ENCODE peak calls at places on chromosome 2, in six cellular contexts. A, Z, U, G, B and D are unnamed samples.

GRCh38 chr2:176653856-176654443 is 384.7 kb downstream of the MTX2 start:
- DNase-seq in A (peak), B (no peak), G (peak), Z (peak), U (peak), D (no peak)

GRCh38 chr2:211751853-211752252 is 786.7 kb downstream of the ERBB4 start:
- DNase-seq in B (no peak), U (no peak), A (no peak), Z (no peak), G (no peak), D (no peak)

GRCh38 chr2:164015328-164016123 is 279.7 kb upstream of the FIGN start:
- DNase-seq in B (peak), A (no peak), G (no peak), Z (no peak), U (no peak), D (no peak)

GRCh38 chr2:128545829-128546228 is 227.2 kb upstream of the HS6ST1 start:
- DNase-seq in Z (no peak), U (no peak), A (no peak), G (no peak), B (no peak), D (no peak)

GRCh38 chr2:65231121-65231520 is 3.5 kb downstream of the ACTR2 start:
- DNase-seq in U (no peak), Z (no peak), G (no peak), A (no peak), B (no peak), D (no peak)

GRCh38 chr2:214765180-214765579 is 44.3 kb downstream of the BARD1 start:
- DNase-seq in A (no peak), Z (no peak), G (no peak), B (no peak), U (no peak), D (no peak)

GRCh38 chr2:15823459-15824396 is 116.6 kb upstream of the MYCN start:
- DNase-seq in Z (no peak), U (no peak), A (no peak), G (no peak), B (no peak), D (no peak)

GRCh38 chr2:70440621-70441020 is 113.0 kb downstream of the TGFA start:
- DNase-seq in B (no peak), Z (no peak), A (no peak), U (no peak), G (no peak), D (peak)

GRCh38 chr2:218963597-218963996 is 4.1 kb downstream of the CDK5R2 start:
- DNase-seq in Z (no peak), U (no peak), B (no peak), A (no peak), G (no peak), D (no peak)

GRCh38 chr2:121648206-121648605 is 1.1 kb downstream of the CLASP1 start:
- DNase-seq in Z (no peak), A (no peak), U (peak), G (no peak), B (no peak), D (no peak)

GRCh38 chr2:953975-954686 is 3.5 kb downstream of the SNTG2 start:
- DNase-seq in G (no peak), B (no peak), A (no peak), Z (peak), U (peak), D (no peak)

GRCh38 chr2:164976301-164976700 is 21.0 kb upstream of the SLC38A11 start:
- DNase-seq in B (no peak), G (no peak), U (no peak), A (no peak), Z (no peak), D (no peak)

GRCh38 chr2:223560704-223561435 is 41.3 kb downstream of the SCG2 start:
- DNase-seq in B (no peak), U (no peak), A (no peak), G (no peak), Z (no peak), D (no peak)

GRCh38 chr2:157256621-157257020 is 884 bp upstream of the GALNT5 start:
- DNase-seq in B (peak), U (no peak), A (no peak), G (no peak), Z (no peak), D (no peak)

GRCh38 chr2:232537499-232537898 is 2.0 kb upstream of the CHRNG start:
- DNase-seq in B (no peak), U (no peak), A (no peak), G (no peak), Z (no peak), D (no peak)

GRCh38 chr2:189258604-189259003 is 79.0 kb upstream of the COL5A2 start:
- DNase-seq in Z (no peak), B (no peak), G (no peak), A (no peak), U (no peak), D (no peak)
- H3K27ac ChIP-seq in Z (no peak), B (no peak), G (no peak), A (no peak), U (no peak), D (no peak)

GRCh38 chr2:45567974-45568789 is 42.9 kb downstream of the SRBD1 start:
- DNase-seq in G (no peak), B (peak), A (no peak), U (no peak), Z (no peak), D (peak)

GRCh38 chr2:45571940-45572339 is 39.1 kb downstream of the SRBD1 start:
- DNase-seq in G (no peak), Z (no peak), B (no peak), U (no peak), A (no peak), D (no peak)

GRCh38 chr2:45570671-45571334 is 40.3 kb downstream of the SRBD1 start:
- DNase-seq in U (peak), A (peak), Z (no peak), B (no peak), G (no peak), D (no peak)

GRCh38 chr2:45567288-45567963 is 43.6 kb downstream of the SRBD1 start:
- DNase-seq in B (no peak), U (no peak), G (no peak), Z (no peak), A (no peak), D (no peak)

GRCh38 chr2:45568935-45569334 is 42.1 kb downstream of the SRBD1 start:
- DNase-seq in G (no peak), A (no peak), U (no peak), Z (no peak), B (no peak), D (no peak)
- TF ChIP-seq GABPA in G (no peak), A (no peak), U (no peak), Z (no peak), B (no peak), D (no peak)

GRCh38 chr2:190634381-190634780 is 14.5 kb upstream of the NAB1 start:
- DNase-seq in U (no peak), Z (no peak), A (no peak), B (no peak), G (no peak), D (no peak)

GRCh38 chr2:190625691-190626090 is 23.2 kb upstream of the NAB1 start:
- DNase-seq in G (no peak), Z (no peak), U (no peak), B (no peak), A (no peak), D (no peak)

GRCh38 chr2:190627881-190628412 is 20.9 kb upstream of the NAB1 start:
- DNase-seq in B (no peak), A (no peak), Z (peak), U (no peak), G (no peak), D (no peak)

GRCh38 chr2:190626656-190627055 is 22.2 kb upstream of the NAB1 start:
- DNase-seq in Z (no peak), U (no peak), B (no peak), G (no peak), A (no peak), D (no peak)

DNA sequence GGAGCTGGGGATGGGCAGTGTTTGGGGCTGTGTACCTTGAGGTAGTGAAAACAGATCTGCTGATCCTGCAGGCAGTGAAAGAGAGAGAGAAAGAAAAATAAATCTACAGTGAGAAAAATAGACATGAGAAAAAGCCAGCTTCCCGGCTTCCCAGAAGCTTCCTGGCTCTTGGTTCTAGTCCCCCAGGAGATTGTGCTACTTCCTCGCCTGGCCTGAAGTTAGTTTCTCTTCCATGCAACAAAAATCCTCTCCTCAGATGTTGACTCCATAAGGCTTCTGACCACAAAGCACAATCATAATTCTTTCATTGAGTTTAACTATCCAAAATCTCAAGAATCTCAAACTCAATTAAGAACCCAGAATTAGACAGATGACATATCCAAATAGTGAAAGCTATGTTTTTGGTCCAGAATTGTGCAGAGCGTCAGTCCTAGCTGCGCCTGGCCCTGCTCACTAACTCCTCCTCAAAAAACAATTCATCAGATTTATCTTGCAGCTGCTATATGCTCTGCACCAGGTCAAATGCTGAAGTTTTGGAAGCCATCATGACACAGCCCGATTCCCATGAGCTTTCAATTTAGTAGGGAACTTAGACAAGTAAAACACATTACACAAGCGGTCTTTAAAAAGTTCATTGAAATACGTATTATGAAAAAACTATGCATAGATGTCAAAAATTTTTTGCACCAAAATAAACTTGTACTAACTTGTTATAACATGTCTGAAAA is 20.1 kb upstream of the NAB1 start:
- DNase-seq in U (no peak), Z (no peak), B (no peak), A (no peak), G (no peak), D (no peak)
- H3K27ac ChIP-seq in U (no peak), Z (no peak), B (no peak), A (no peak), G (no peak), D (no peak)

GRCh38 chr2:168245074-168245825 is 2.1 kb downstream of the STK39 start:
- DNase-seq in B (no peak), U (no peak), G (no peak), A (no peak), Z (no peak), D (no peak)

GRCh38 chr2:168244318-168244717 is 3.1 kb downstream of the STK39 start:
- DNase-seq in U (peak), B (no peak), A (no peak), G (no peak), Z (no peak), D (no peak)

GRCh38 chr2:168246483-168247340 is 683 bp downstream of the STK39 start:
- DNase-seq in U (peak), A (no peak), G (peak), Z (peak), B (no peak), D (peak)

GRCh38 chr2:168247341-168248305 is at the start of gene STK39:
- DNase-seq in G (peak), U (peak), B (no peak), Z (peak), A (peak), D (no peak)

DNA sequence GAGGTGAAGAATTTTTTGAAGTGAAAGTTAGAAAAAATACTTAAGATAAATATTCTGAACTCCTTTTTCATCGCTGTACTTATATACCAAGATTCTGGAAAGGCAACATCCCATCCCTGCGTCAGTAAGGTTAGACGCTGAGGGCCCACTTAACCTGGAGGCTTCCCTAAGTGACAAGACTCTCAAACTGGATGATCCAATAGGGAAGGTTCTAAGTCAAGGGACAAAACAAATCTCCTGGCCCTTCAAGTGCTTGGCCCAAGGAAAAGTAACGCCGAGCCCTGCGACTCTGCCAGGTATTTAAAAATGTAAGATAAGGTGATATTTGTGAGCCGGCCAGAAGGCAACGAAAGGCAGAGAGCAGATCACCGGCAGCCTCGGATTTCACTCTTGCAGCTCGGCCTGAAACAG is 1.3 kb downstream of the STK39 start:
- DNase-seq in G (no peak), Z (peak), B (no peak), U (no peak), A (no peak), D (no peak)
- TF ChIP-seq GABPA in G (no peak), Z (no peak), B (no peak), U (no peak), A (no peak), D (no peak)

GRCh38 chr2:96599941-96600340 is 38.2 kb downstream of the KANSL3 start:
- DNase-seq in Z (no peak), U (no peak), A (no peak), G (no peak), B (no peak), D (no peak)

GRCh38 chr2:96602330-96602823 is 35.7 kb downstream of the KANSL3 start:
- DNase-seq in G (no peak), Z (no peak), B (no peak), A (no peak), U (peak), D (no peak)

GRCh38 chr2:96596596-96596995 is 41.5 kb downstream of the KANSL3 start:
- DNase-seq in G (no peak), Z (no peak), A (no peak), B (no peak), U (no peak), D (no peak)

GRCh38 chr2:96604104-96604503 is 34.0 kb downstream of the KANSL3 start:
- DNase-seq in G (no peak), U (peak), B (no peak), A (no peak), Z (no peak), D (no peak)

DNA sequence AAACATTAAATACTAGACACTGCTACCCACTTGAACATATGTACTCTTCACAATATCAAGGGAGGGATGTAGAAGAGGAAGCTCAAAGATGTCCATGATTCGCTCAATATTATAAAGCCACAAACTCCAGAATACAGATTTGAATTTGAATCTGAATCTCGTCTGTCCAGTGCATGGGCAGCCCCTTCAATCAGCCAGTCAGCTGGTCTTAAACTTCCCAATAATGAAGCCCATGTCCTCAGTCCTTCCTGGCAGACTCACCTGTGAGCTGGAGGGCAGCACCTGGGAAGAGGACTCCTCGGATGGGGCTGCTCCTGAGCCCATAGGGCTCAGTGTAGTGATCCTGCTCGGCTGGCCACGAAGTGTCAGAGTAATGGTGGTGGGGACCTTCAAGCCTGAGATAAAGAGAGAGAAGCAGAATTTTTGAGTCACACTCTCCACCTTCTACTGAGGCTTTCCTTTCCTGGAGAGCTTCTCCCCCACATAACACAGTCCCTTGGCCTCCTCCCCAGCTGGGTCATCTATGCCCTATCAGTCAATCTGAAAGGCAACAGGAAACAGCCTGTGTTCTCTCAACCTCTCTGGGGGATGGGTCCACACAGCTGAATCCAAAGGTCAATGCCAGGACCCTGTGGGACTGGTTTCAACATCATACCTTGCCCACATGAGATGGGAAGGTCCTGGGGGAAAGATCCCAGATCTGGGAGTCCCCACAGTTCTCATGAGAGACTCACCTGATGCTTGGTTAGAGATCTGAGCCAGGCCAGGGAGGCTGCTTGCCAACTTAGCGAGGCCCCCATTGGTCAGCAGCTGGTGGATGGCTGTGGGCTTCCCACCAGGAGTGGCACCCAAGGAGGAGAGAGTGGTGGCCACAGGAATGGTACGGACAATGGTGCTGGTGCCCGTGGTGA is 36.5 kb downstream of the KANSL3 start:
- DNase-seq in B (no peak), G (no peak), Z (no peak), A (no peak), U (peak), D (no peak)
- H3K27ac ChIP-seq in B (no peak), G (peak), Z (no peak), A (no peak), U (peak), D (no peak)

DNA sequence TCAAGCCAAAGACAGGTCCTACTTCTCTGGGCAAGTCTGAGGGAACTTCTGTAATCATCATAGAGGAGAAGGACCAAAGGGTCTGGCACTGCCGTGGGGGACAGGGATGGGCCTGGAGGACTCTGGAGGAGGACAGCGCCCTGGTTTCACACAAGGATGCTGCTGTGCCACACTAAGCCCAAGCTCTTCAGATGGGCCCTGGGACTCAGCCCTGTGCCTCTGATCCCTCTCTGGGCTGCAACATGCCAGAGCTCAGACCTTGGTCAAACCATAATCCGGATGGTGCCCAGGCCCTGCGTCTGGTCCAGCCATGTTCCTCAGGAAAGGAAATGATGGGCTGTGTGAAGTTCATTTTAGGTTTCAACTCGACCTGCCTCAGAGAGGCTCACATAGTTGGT is 222.0 kb upstream of the COPS8 start:
- DNase-seq in A (no peak), Z (no peak), U (no peak), B (no peak), G (no peak), D (no peak)
- TF ChIP-seq GABPA in A (no peak), Z (no peak), U (no peak), B (no peak), G (no peak), D (no peak)

GRCh38 chr2:217845251-217845650 is 157.5 kb downstream of the TNS1 start:
- DNase-seq in G (no peak), Z (no peak), U (no peak), B (no peak), A (no peak), D (no peak)
- H3K27ac ChIP-seq in G (no peak), Z (no peak), U (no peak), B (no peak), A (no peak), D (no peak)